ENCODE peak calls at places on chromosomes 4 and X, in seven cellular contexts. C is fibroblast of the aortic adventitia, M is NB4, O is ascending aorta, I is GM13977, S is AG04450, Y is neural crest cell. J is an unnamed sample.

GRCh38 chr4:40976343-40976742 is 226.6 kb downstream of the NSUN7 start:
- DNase-seq in C (peak; percentile 84), M (peak; percentile 67), O (no peak), I (peak; percentile 44), S (peak; percentile 41), Y (peak; percentile 28), J (peak; percentile 49)

GRCh38 chr4:98794565-98795205 is 134.2 kb downstream of the EIF4E start:
- DNase-seq in C (peak; percentile 49), M (peak; percentile 22), O (no peak), I (no peak), S (peak; percentile 11), Y (no peak), J (no peak)

GRCh38 chrX:12771445-12772069 is 19.7 kb upstream of the PRPS2 start:
- DNase-seq in C (peak; percentile 16), M (peak; percentile 80), O (no peak), I (peak; percentile 46), S (no peak), Y (peak; percentile 50), J (peak; percentile 62)

GRCh38 chr4:21769404-21770147 is 179.0 kb downstream of the KCNIP4 start:
- DNase-seq in C (peak; percentile 83), M (no peak), O (no peak), I (no peak), S (no peak), Y (no peak), J (no peak)

GRCh38 chr4:42632653-42633382 is 24.1 kb downstream of the ATP8A1 start:
- DNase-seq in C (no peak), M (peak; percentile 76), O (no peak), I (no peak), S (no peak), Y (no peak), J (no peak)

GRCh38 chr4:7938513-7939376 is 916 bp downstream of the AFAP1 start:
- DNase-seq in C (peak; percentile 70), M (no peak), O (no peak), I (peak; percentile 35), S (no peak), Y (peak; percentile 36), J (no peak)

GRCh38 chr4:149896428-149896827 is 80.8 kb upstream of the IQCM start:
- DNase-seq in C (peak; percentile 66), M (peak; percentile 5), O (no peak), I (no peak), S (no peak), Y (no peak), J (no peak)

GRCh38 chr4:84952004-84952403 is 14.5 kb downstream of the WDFY3 start:
- DNase-seq in C (peak; percentile 63), M (no peak), O (no peak), I (no peak), S (no peak), Y (no peak), J (no peak)

GRCh38 chr4:3436798-3437581 is 4.8 kb upstream of the HGFAC start:
- DNase-seq in C (peak; percentile 51), M (no peak), O (no peak), I (no peak), S (no peak), Y (no peak), J (no peak)

GRCh38 chr4:82901129-82901718 is 689 bp downstream of the THAP9 start:
- DNase-seq in C (no peak), M (no peak), O (no peak), I (no peak), S (no peak), Y (no peak), J (no peak)

GRCh38 chr4:156950090-156950489 is 21.5 kb downstream of the PDGFC start:
- DNase-seq in C (no peak), M (no peak), O (no peak), I (no peak), S (no peak), Y (no peak), J (no peak)

GRCh38 chr4:69038582-69038981 is 57.7 kb upstream of the UGT2B7 start:
- DNase-seq in C (peak; percentile 65), M (no peak), O (no peak), I (no peak), S (no peak), Y (no peak), J (no peak)

GRCh38 chrX:103175944-103176753 is 38.8 kb upstream of the BEX4 start:
- DNase-seq in C (peak; percentile 62), M (peak; percentile 67), O (no peak), I (peak; percentile 60), S (no peak), Y (peak; percentile 63), J (peak; percentile 53)

GRCh38 chr4:119303587-119304305 is 18.2 kb downstream of the FABP2 start:
- DNase-seq in C (no peak), M (no peak), O (no peak), I (no peak), S (no peak), Y (no peak), J (no peak)

GRCh38 chr4:6441758-6442157 is 30.7 kb downstream of the PPP2R2C start:
- DNase-seq in C (no peak), M (no peak), O (no peak), I (no peak), S (no peak), Y (no peak), J (no peak)

GRCh38 chrX:11398785-11399184 is 105.6 kb downstream of the AMELX start:
- DNase-seq in C (peak; percentile 47), M (no peak), O (no peak), I (no peak), S (no peak), Y (no peak), J (no peak)

GRCh38 chrX:97563531-97564133 is 679.9 kb downstream of the RPA4 start:
- DNase-seq in C (peak; percentile 72), M (peak; percentile 74), O (no peak), I (peak; percentile 32), S (peak; percentile 13), Y (no peak), J (peak; percentile 37)

GRCh38 chr4:141849778-141850177 is 213.4 kb downstream of the IL15 start:
- DNase-seq in C (peak; percentile 7), M (no peak), O (no peak), I (no peak), S (no peak), Y (no peak), J (no peak)

DNA sequence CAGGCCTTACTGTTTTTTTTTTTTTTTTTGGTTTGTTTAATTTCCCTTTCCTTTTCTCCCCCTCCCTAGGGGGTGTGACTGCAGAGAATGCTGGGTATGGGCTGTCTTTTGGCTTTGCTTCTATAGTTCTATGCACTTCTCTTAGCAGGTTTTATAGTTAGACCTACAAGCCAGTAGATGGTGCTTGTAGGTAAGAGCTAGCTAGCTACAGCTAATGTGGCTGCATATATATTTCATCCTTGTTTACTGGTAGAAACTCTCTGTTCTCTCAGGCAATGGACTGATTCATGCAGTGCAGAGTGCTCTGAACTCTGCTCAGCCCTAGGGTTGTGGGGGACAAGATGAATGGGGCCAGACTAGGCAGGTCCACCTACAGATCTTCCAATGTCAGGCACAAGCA is 246.4 kb downstream of the SH2D1A start:
- DNase-seq in C (no peak), M (no peak), O (no peak), I (no peak), S (no peak), Y (no peak), J (no peak)
- TF ChIP-seq CTCF in C (no peak), M (no peak), O (no peak), I (no peak), S (no peak), Y (no peak), J (no peak)

GRCh38 chr4:187176261-187176910 is 452.7 kb upstream of the FAT1 start:
- DNase-seq in C (no peak), M (no peak), O (no peak), I (no peak), S (peak; percentile 7), Y (no peak), J (no peak)

GRCh38 chr4:187178084-187178483 is 454.4 kb upstream of the FAT1 start:
- DNase-seq in C (no peak), M (no peak), O (no peak), I (no peak), S (no peak), Y (no peak), J (no peak)

GRCh38 chr4:187174749-187175148 is 451.1 kb upstream of the FAT1 start:
- DNase-seq in C (no peak), M (no peak), O (no peak), I (no peak), S (no peak), Y (no peak), J (no peak)

GRCh38 chr4:187172340-187172761 is 448.7 kb upstream of the FAT1 start:
- DNase-seq in C (peak; percentile 2), M (no peak), O (no peak), I (no peak), S (no peak), Y (no peak), J (no peak)

DNA sequence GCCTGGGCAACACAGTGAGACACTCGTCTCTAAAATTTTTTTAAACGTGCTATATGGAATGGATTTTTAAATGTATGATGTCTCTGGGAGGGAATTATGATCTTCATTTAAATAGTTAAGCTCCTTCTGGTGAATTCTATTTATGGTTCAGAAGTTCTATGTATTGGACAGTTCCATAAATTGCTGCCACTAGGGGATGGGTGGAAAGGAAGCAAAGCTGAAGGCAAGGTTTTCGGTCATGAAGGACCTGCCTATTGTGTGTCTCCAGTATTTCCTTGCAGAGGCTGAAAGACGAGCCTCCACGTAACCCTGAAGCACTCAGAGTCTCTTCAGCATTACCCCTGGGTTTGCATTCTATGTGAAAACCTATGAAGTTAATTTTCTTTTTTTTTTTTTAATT is 451.5 kb upstream of the FAT1 start:
- DNase-seq in C (no peak), M (no peak), O (no peak), I (no peak), S (no peak), Y (no peak), J (no peak)
- TF ChIP-seq CTCF in C (no peak), M (no peak), O (no peak), I (no peak), S (peak; percentile 44), Y (peak; percentile 16), J (no peak)

GRCh38 chr4:169045862-169046584 is 36.0 kb upstream of the CBR4 start:
- DNase-seq in C (no peak), M (no peak), O (no peak), I (no peak), S (no peak), Y (no peak), J (no peak)
- TF ChIP-seq CTCF in C (no peak), M (no peak), O (no peak), I (no peak), S (no peak), Y (no peak), J (no peak)

DNA sequence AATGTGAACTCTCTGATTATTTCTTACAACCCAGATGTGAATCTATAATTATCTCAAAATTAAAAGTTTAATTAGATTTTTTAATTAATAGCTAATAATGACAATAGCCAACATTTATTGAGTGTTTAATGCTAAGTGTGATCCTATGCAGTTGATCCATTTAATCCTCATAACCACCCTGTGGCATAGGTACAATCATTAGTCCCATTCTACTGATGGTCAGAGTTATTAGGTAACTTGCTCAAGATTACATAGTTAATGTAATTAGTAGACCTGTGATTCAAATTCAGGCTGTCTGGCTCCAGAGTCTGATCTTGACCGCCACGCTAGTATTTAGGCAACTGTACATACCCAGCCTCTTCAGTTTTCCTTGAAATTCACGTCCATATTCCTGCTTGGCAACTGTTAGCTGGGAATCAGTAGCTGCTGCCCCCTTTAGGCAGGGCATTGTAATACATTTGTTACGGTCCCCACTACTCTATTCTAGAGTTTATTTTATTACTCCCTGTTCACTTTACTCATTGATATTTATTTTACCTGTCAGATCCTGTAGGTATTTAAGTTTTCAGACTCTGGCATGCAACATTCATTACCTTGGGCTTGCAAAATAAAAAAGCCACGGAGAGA is 20.6 kb upstream of the TEC start:
- DNase-seq in C (peak; percentile 22), M (peak; percentile 30), O (no peak), I (peak; percentile 65), S (no peak), Y (no peak), J (peak; percentile 53)
- TF ChIP-seq CTCF in C (peak; percentile 52), M (peak; percentile 69), O (no peak), I (peak; percentile 64), S (peak; percentile 59), Y (peak; percentile 60), J (peak; percentile 55)

J was measured in GM10248.